ENCODE peak calls at places on chromosomes 11 and 22, in seven cellular contexts. Y is RWPE1, X is omental fat pad, J is progenitor cell of endocrine pancreas, O is AG09309, D is transverse colon, S is Peyer's patch. G is an unnamed sample.

GRCh38 chr11:65378208-65378927 is 4.1 kb downstream of the SLC25A45 start:
- DNase-seq in Y (no peak), X (no peak), J (no peak), O (no peak), D (peak; percentile 52), S (peak; percentile 76), G (no peak)

GRCh38 chr11:36500315-36500721 is 9.8 kb downstream of the TRAF6 start:
- DNase-seq in Y (peak; percentile 63), X (no peak), J (no peak), O (peak; percentile 71), D (peak; percentile 16), S (no peak), G (no peak)

GRCh38 chr11:80958414-80958813 is 1517.6 kb upstream of the TENM4 start:
- DNase-seq in Y (peak; percentile 58), X (no peak), J (no peak), O (no peak), D (no peak), S (no peak), G (no peak)

GRCh38 chr11:48675945-48676344 is 187.4 kb downstream of the OR4A47 start:
- DNase-seq in Y (no peak), X (no peak), J (no peak), O (no peak), D (no peak), S (no peak), G (no peak)

GRCh38 chr11:45556851-45557707 is 108.3 kb downstream of the CHST1 start:
- DNase-seq in Y (peak; percentile 43), X (no peak), J (no peak), O (no peak), D (no peak), S (no peak), G (no peak)

GRCh38 chr11:105296806-105297205 is 157.2 kb upstream of the CARD18 start:
- DNase-seq in Y (no peak), X (no peak), J (no peak), O (no peak), D (no peak), S (no peak), G (no peak)

GRCh38 chr11:60910711-60911366 is 3.1 kb upstream of the TMEM109 start:
- DNase-seq in Y (no peak), X (no peak), J (no peak), O (no peak), D (no peak), S (no peak), G (no peak)

GRCh38 chr22:43879901-43880742 is 11.7 kb downstream of the PNPLA5 start:
- DNase-seq in Y (no peak), X (no peak), J (no peak), O (no peak), D (no peak), S (no peak), G (peak; percentile 19)

GRCh38 chr11:114586797-114587196 is 8.8 kb downstream of the NXPE4 start:
- DNase-seq in Y (no peak), X (no peak), J (no peak), O (no peak), D (no peak), S (no peak), G (no peak)
- TF ChIP-seq CTCF in Y (no peak), X (no peak), J (no peak), O (peak; percentile 45), D (no peak), S (no peak), G (no peak)

GRCh38 chr11:117621226-117621625 is 175.8 kb downstream of the DSCAML1 start:
- DNase-seq in Y (no peak), X (no peak), J (no peak), O (no peak), D (no peak), S (no peak), G (no peak)
- TF ChIP-seq CTCF in Y (peak; percentile 16), X (no peak), J (peak; percentile 44), O (peak; percentile 56), D (no peak), S (peak; percentile 39), G (no peak)

DNA sequence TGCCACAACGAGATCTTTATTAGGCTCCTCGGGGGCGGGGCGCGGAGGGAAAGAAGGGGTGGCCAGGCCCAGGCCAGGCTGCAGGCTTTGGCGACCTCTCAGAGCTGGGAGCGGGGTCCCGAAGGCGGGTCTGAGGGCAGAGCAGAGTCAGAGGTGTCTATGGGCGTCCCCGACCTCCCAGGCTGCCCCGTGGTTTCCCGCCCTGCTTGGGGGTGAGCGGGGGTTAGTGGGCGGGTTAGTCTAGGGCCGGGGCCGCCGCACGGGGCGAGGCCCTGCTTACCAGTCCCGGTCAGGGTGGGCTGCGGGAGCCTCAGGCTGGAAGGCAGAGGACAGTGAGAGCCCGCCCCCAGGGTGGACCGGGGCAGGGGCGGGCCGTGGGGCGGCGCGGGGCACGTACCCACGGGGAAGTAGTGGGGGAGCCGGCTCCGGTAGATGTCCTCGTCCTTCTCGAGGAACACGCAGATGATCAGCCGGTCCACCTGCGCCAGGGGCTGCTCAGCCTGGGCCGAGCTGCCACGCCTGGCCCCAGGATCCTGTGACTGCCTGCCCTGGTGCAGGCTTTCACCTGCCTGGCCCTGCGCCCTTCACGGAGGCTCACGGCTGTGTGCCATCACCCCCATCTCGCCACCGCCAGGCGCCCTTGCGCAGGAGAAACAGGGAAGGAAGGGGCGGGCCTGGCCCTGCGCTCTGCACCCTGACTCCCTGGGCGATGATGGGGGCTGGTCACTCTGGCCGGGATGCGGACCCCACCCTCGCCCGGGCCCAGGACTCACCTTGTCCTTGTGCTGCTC is 12.5 kb downstream of the OTUB1 start:
- DNase-seq in Y (peak; percentile 81), X (no peak), J (no peak), O (no peak), D (no peak), S (no peak), G (no peak)
- TF ChIP-seq CTCF in Y (no peak), X (no peak), J (no peak), O (no peak), D (no peak), S (no peak), G (no peak)

DNA sequence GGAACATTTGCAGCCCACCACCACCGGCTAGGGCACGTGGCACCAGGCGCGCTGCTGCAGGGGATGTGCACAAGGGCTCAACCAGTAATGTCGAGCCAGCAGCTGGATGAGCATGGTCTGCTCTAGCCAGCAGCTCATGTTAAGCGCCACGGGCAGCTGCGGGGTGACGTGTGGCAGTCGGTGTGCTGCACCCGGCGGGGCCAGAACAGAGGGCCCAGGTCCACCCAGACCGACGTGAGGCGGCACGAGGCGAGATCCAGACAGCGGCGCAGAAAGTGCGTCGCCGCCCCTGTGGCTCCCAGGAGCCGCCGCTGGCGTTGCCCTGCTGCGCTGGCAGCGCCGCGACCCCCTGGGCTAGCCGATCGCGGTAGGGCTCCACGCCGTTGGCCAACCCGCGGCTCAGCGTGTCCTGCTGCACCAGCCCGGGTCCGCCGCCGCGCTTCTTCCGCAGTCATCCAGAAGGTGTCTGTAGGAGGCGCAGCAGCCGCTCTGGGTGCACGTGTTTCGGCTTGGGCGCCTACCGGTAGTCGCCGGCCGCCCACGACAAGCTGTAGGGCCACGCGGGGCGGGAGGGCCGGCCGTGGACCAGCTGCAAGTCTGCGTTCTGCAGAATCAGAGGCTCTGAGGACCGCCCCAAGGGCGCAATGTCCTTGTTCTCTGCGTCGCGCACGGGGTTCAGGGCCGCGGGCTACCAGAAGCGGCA is 4.6 kb upstream of the GALR3 start:
- DNase-seq in Y (no peak), X (peak; percentile 29), J (peak; percentile 42), O (no peak), D (peak; percentile 77), S (peak; percentile 58), G (peak; percentile 76)
- TF ChIP-seq CTCF in Y (peak; percentile 36), X (no peak), J (peak; percentile 48), O (peak; percentile 51), D (peak; percentile 46), S (peak; percentile 49), G (peak; percentile 24)

GRCh38 chr11:12377824-12378593 is 638 bp downstream of the PARVA start:
- DNase-seq in Y (peak; percentile 69), X (no peak), J (peak; percentile 65), O (peak; percentile 52), D (peak; percentile 86), S (no peak), G (peak; percentile 90)
- TF ChIP-seq CTCF in Y (peak; percentile 57), X (no peak), J (peak; percentile 43), O (no peak), D (peak; percentile 44), S (peak; percentile 50), G (peak; percentile 17)

GRCh38 chr11:32884770-32885384 is 7.7 kb upstream of the QSER1 start:
- DNase-seq in Y (no peak), X (no peak), J (no peak), O (no peak), D (no peak), S (no peak), G (no peak)
- TF ChIP-seq CTCF in Y (peak; percentile 51), X (no peak), J (peak; percentile 62), O (peak; percentile 50), D (peak; percentile 25), S (peak; percentile 34), G (no peak)